ENCODE peak calls at places on chromosomes 12 and 14, in ten cellular contexts. P is neuronal stem cell; R is stimulated activated CD8-positive, alpha-beta memory T cell treated with anti-CD3 and anti-CD28 coated beads, Interleukin-12 subunit alpha, Interleukin-12 subunit beta, amount 100 ng/mL, for 4 hours; I is omental fat pad; S is hippocampal formation; B is activated CD4-positive, alpha-beta T cell treated with anti-CD3 and anti-CD28 coated beads, Interleukin-2, amount 10 ng/mL, durations not matched to agents 7 days and 5 days; L is activated naive CD4-positive, alpha-beta T cell; W is RCC 7860; Q is iris pigment epithelial cell; O is COR-L47. N is an unnamed sample.

GRCh38 chr12:93592641-93593396 is 20.3 kb downstream of the SOCS2 start:
- DNase-seq in P (no peak), R (no peak), I (no peak), S (no peak), B (no peak), L (no peak), W (no peak), Q (no peak), O (no peak), N (no peak)

GRCh38 chr12:69484428-69484827 is 14.2 kb downstream of the FRS2 start:
- DNase-seq in P (no peak), R (no peak), I (no peak), S (no peak), B (no peak), L (no peak), W (no peak), Q (no peak), O (no peak), N (no peak)

GRCh38 chr14:36973806-36974442 is 198.5 kb downstream of the SLC25A21 start:
- DNase-seq in P (no peak), R (no peak), I (no peak), S (no peak), B (no peak), L (no peak), W (peak; percentile 7), Q (peak; percentile 85), O (no peak), N (no peak)

GRCh38 chr12:44385964-44386363 is 490.2 kb downstream of the NELL2 start:
- DNase-seq in P (no peak), R (no peak), I (no peak), S (no peak), B (no peak), L (no peak), W (no peak), Q (no peak), O (no peak), N (no peak)

GRCh38 chr14:99427632-99428315 is 52.9 kb downstream of the SETD3 start:
- DNase-seq in P (no peak), R (no peak), I (no peak), S (no peak), B (no peak), L (no peak), W (peak; percentile 64), Q (no peak), O (no peak), N (no peak)

GRCh38 chr12:22360772-22361171 is 26.3 kb upstream of the ST8SIA1 start:
- DNase-seq in P (no peak), R (no peak), I (no peak), S (no peak), B (no peak), L (no peak), W (no peak), Q (no peak), O (no peak), N (no peak)

GRCh38 chr14:39755269-39755878 is 323.1 kb upstream of the FBXO33 start:
- DNase-seq in P (no peak), R (no peak), I (no peak), S (no peak), B (no peak), L (no peak), W (peak; percentile 15), Q (no peak), O (no peak), N (no peak)

GRCh38 chr12:129379076-129379804 is 524.6 kb downstream of the TMEM132D start:
- DNase-seq in P (no peak), R (no peak), I (no peak), S (no peak), B (no peak), L (no peak), W (no peak), Q (no peak), O (no peak), N (no peak)

GRCh38 chr12:131415781-131416180 is 295.1 kb upstream of the SFSWAP start:
- DNase-seq in P (no peak), R (no peak), I (no peak), S (no peak), B (no peak), L (no peak), W (no peak), Q (no peak), O (no peak), N (no peak)

GRCh38 chr12:96383991-96384390 is 16.2 kb downstream of the CDK17 start:
- DNase-seq in P (no peak), R (no peak), I (no peak), S (no peak), B (no peak), L (no peak), W (no peak), Q (peak; percentile 47), O (no peak), N (no peak)

GRCh38 chr12:75560167-75560566 is 48.8 kb upstream of the KRR1 start:
- DNase-seq in P (no peak), R (no peak), I (no peak), S (no peak), B (no peak), L (no peak), W (peak; percentile 37), Q (peak; percentile 44), O (peak; percentile 13), N (no peak)

GRCh38 chr14:22835505-22835904 is 880 bp upstream of the MMP14 start:
- DNase-seq in P (no peak), R (no peak), I (no peak), S (no peak), B (no peak), L (no peak), W (no peak), Q (no peak), O (no peak), N (no peak)

GRCh38 chr14:64919618-64920017 is 5.4 kb downstream of the CHURC1 start:
- DNase-seq in P (no peak), R (no peak), I (no peak), S (no peak), B (no peak), L (no peak), W (no peak), Q (no peak), O (no peak), N (no peak)

GRCh38 chr14:68199465-68200145 is 380.0 kb downstream of the RAD51B start:
- DNase-seq in P (peak; percentile 67), R (no peak), I (no peak), S (no peak), B (no peak), L (no peak), W (peak; percentile 7), Q (peak; percentile 71), O (peak; percentile 36), N (no peak)

GRCh38 chr12:121186826-121187225 is 23.1 kb upstream of the P2RX4 start:
- DNase-seq in P (no peak), R (no peak), I (no peak), S (no peak), B (no peak), L (no peak), W (no peak), Q (no peak), O (no peak), N (no peak)

GRCh38 chr14:98957211-98958047 is 314.6 kb downstream of the BCL11B start:
- DNase-seq in P (no peak), R (no peak), I (peak; percentile 72), S (no peak), B (no peak), L (no peak), W (no peak), Q (peak; percentile 58), O (no peak), N (no peak)

GRCh38 chr12:51341259-51342007 is 5.0 kb downstream of the CELA1 start:
- DNase-seq in P (peak; percentile 70), R (peak; percentile 43), I (peak; percentile 47), S (peak; percentile 57), B (peak; percentile 81), L (peak; percentile 26), W (peak; percentile 29), Q (peak; percentile 51), O (peak; percentile 50), N (peak; percentile 25)

GRCh38 chr12:46585854-46586621 is 213.5 kb upstream of the SLC38A2 start:
- DNase-seq in P (peak; percentile 53), R (no peak), I (no peak), S (no peak), B (peak; percentile 82), L (no peak), W (peak; percentile 48), Q (peak; percentile 91), O (no peak), N (no peak)

GRCh38 chr12:120999191-121000120 is 16.8 kb downstream of the C12orf43 start:
- DNase-seq in P (no peak), R (no peak), I (no peak), S (no peak), B (no peak), L (no peak), W (no peak), Q (no peak), O (no peak), N (no peak)

GRCh38 chr14:53109028-53109687 is 44.0 kb downstream of the DDHD1 start:
- DNase-seq in P (no peak), R (no peak), I (no peak), S (no peak), B (peak; percentile 82), L (no peak), W (no peak), Q (no peak), O (no peak), N (no peak)

GRCh38 chr12:7116916-7117315 is 7.9 kb upstream of the C1RL start:
- DNase-seq in P (no peak), R (no peak), I (no peak), S (no peak), B (no peak), L (no peak), W (no peak), Q (no peak), O (no peak), N (no peak)

GRCh38 chr12:23204933-23205778 is 580.2 kb downstream of the ETNK1 start:
- DNase-seq in P (peak; percentile 50), R (no peak), I (no peak), S (no peak), B (peak; percentile 12), L (no peak), W (peak; percentile 19), Q (peak; percentile 57), O (no peak), N (no peak)

GRCh38 chr14:36820111-36820709 is 158.6 kb downstream of the PAX9 start:
- DNase-seq in P (no peak), R (no peak), I (no peak), S (no peak), B (no peak), L (no peak), W (no peak), Q (no peak), O (no peak), N (no peak)

GRCh38 chr12:106022568-106023012 is 116.2 kb downstream of the NUAK1 start:
- DNase-seq in P (no peak), R (no peak), I (no peak), S (no peak), B (no peak), L (no peak), W (peak; percentile 82), Q (no peak), O (no peak), N (no peak)

GRCh38 chr14:97379091-97379531 is 581.9 kb downstream of the VRK1 start:
- DNase-seq in P (no peak), R (no peak), I (no peak), S (no peak), B (peak; percentile 59), L (no peak), W (no peak), Q (no peak), O (no peak), N (no peak)

GRCh38 chr12:91357381-91357780 is 174.8 kb upstream of the DCN start:
- DNase-seq in P (no peak), R (no peak), I (no peak), S (no peak), B (no peak), L (no peak), W (no peak), Q (no peak), O (no peak), N (no peak)

GRCh38 chr14:92863281-92863680 is 59.7 kb upstream of the CHGA start:
- DNase-seq in P (no peak), R (no peak), I (no peak), S (no peak), B (no peak), L (no peak), W (no peak), Q (peak; percentile 8), O (peak; percentile 97), N (no peak)